ENCODE peak calls at places on chromosomes 16 and 17, in four cellular contexts. One of them, this sample, is unnamed.

GRCh38 chr17:82963104-82963950 is 116.1 kb upstream of the METRNL start:
- DNase-seq in psoas muscle: peak
- DNase-seq in heart left ventricle: peak
- DNase-seq in OCI-LY7: peak
- DNase-seq in this sample: peak

GRCh38 chr16:1961651-1962067 is 2.3 kb downstream of the NDUFB10 start:
- DNase-seq in OCI-LY7: peak
- DNase-seq in heart left ventricle: no peak
- DNase-seq in psoas muscle: no peak
- DNase-seq in this sample: no peak

GRCh38 chr16:85527042-85527766 is 85.9 kb upstream of the GSE1 start:
- DNase-seq in OCI-LY7: no peak
- DNase-seq in psoas muscle: no peak
- DNase-seq in heart left ventricle: no peak
- DNase-seq in this sample: no peak

GRCh38 chr16:5604770-5605169 is 507.2 kb upstream of the EEF2KMT start:
- DNase-seq in heart left ventricle: no peak
- DNase-seq in psoas muscle: no peak
- DNase-seq in OCI-LY7: peak
- DNase-seq in this sample: no peak

GRCh38 chr16:75248536-75249380 is 2.7 kb downstream of the BCAR1 start:
- DNase-seq in psoas muscle: peak
- DNase-seq in heart left ventricle: no peak
- DNase-seq in OCI-LY7: no peak
- DNase-seq in this sample: no peak

GRCh38 chr17:7443499-7444485 is 1.1 kb upstream of the CHRNB1 start:
- DNase-seq in psoas muscle: no peak
- DNase-seq in heart left ventricle: no peak
- DNase-seq in OCI-LY7: no peak
- DNase-seq in this sample: no peak

GRCh38 chr17:43701318-43701743 is 39.6 kb upstream of the MEOX1 start:
- DNase-seq in heart left ventricle: no peak
- DNase-seq in OCI-LY7: no peak
- DNase-seq in psoas muscle: no peak
- DNase-seq in this sample: peak

GRCh38 chr17:45837187-45837586 is 7.5 kb upstream of the SPPL2C start:
- DNase-seq in psoas muscle: no peak
- DNase-seq in heart left ventricle: no peak
- DNase-seq in OCI-LY7: no peak
- DNase-seq in this sample: no peak

GRCh38 chr16:87562201-87562600 is 40.1 kb upstream of the JPH3 start:
- DNase-seq in OCI-LY7: no peak
- DNase-seq in heart left ventricle: no peak
- DNase-seq in psoas muscle: no peak
- DNase-seq in this sample: no peak

GRCh38 chr16:86774931-86775330 is 196.6 kb downstream of the FOXL1 start:
- DNase-seq in heart left ventricle: no peak
- DNase-seq in psoas muscle: peak
- DNase-seq in OCI-LY7: no peak
- DNase-seq in this sample: no peak

GRCh38 chr17:8435245-8436168 is at the start of gene NDEL1:
- DNase-seq in psoas muscle: peak
- DNase-seq in heart left ventricle: peak
- DNase-seq in OCI-LY7: peak
- DNase-seq in this sample: peak

GRCh38 chr16:23452221-23452571 is 793 bp downstream of the COG7 start:
- DNase-seq in heart left ventricle: no peak
- DNase-seq in OCI-LY7: no peak
- DNase-seq in psoas muscle: no peak
- DNase-seq in this sample: no peak

GRCh38 chr16:28492511-28492910 is 637 bp upstream of the CLN3 start:
- DNase-seq in psoas muscle: no peak
- DNase-seq in OCI-LY7: no peak
- DNase-seq in heart left ventricle: no peak
- DNase-seq in this sample: no peak

GRCh38 chr17:72726936-72727335 is 365.6 kb downstream of the SLC39A11 start:
- DNase-seq in psoas muscle: no peak
- DNase-seq in OCI-LY7: peak
- DNase-seq in heart left ventricle: no peak
- DNase-seq in this sample: peak

GRCh38 chr16:73228649-73229048 is 180.7 kb upstream of the ZFHX3 start:
- DNase-seq in psoas muscle: no peak
- DNase-seq in OCI-LY7: no peak
- DNase-seq in heart left ventricle: peak
- DNase-seq in this sample: no peak

GRCh38 chr17:31888124-31888523 is 13.4 kb downstream of the UTP6 start:
- DNase-seq in OCI-LY7: peak
- DNase-seq in psoas muscle: no peak
- DNase-seq in heart left ventricle: no peak
- DNase-seq in this sample: peak

GRCh38 chr17:39799395-39799794 is 61.7 kb downstream of the GRB7 start:
- DNase-seq in psoas muscle: no peak
- DNase-seq in OCI-LY7: peak
- DNase-seq in heart left ventricle: no peak
- DNase-seq in this sample: no peak

GRCh38 chr17:66715745-66716156 is 119.2 kb upstream of the CACNG5 start:
- DNase-seq in OCI-LY7: peak
- DNase-seq in heart left ventricle: no peak
- DNase-seq in psoas muscle: no peak
- DNase-seq in this sample: peak

GRCh38 chr17:69593351-69593715 is 178.8 kb downstream of the MAP2K6 start:
- DNase-seq in psoas muscle: no peak
- DNase-seq in OCI-LY7: no peak
- DNase-seq in heart left ventricle: no peak
- DNase-seq in this sample: no peak

GRCh38 chr17:4986951-4987766 is at the start of gene CAMTA2:
- DNase-seq in heart left ventricle: peak
- DNase-seq in psoas muscle: peak
- DNase-seq in OCI-LY7: peak
- DNase-seq in this sample: peak

GRCh38 chr17:58539703-58540102 is 25.3 kb upstream of the MTMR4 start:
- DNase-seq in psoas muscle: no peak
- DNase-seq in OCI-LY7: no peak
- DNase-seq in heart left ventricle: no peak
- DNase-seq in this sample: no peak

GRCh38 chr16:12208341-12209035 is 232.0 kb downstream of the SNX29 start:
- DNase-seq in heart left ventricle: no peak
- DNase-seq in OCI-LY7: no peak
- DNase-seq in psoas muscle: no peak
- DNase-seq in this sample: no peak

GRCh38 chr17:65054602-65055001 is 1.9 kb downstream of the GNA13 start:
- DNase-seq in OCI-LY7: no peak
- DNase-seq in psoas muscle: no peak
- DNase-seq in heart left ventricle: no peak
- DNase-seq in this sample: no peak

GRCh38 chr16:48499822-48500440 is 110.0 kb downstream of the N4BP1 start:
- DNase-seq in heart left ventricle: peak
- DNase-seq in OCI-LY7: no peak
- DNase-seq in psoas muscle: no peak
- DNase-seq in this sample: no peak

GRCh38 chr17:41413353-41413752 is 11.0 kb downstream of the KRT37 start:
- DNase-seq in heart left ventricle: no peak
- DNase-seq in psoas muscle: no peak
- DNase-seq in OCI-LY7: no peak
- DNase-seq in this sample: no peak

GRCh38 chr16:102060-102855 is 24.2 kb downstream of the MPG start:
- DNase-seq in OCI-LY7: no peak
- DNase-seq in psoas muscle: peak
- DNase-seq in heart left ventricle: peak
- DNase-seq in this sample: no peak

GRCh38 chr17:57574040-57574513 is 171.0 kb downstream of the CCDC182 start:
- DNase-seq in heart left ventricle: peak
- DNase-seq in psoas muscle: peak
- DNase-seq in OCI-LY7: no peak
- DNase-seq in this sample: no peak

GRCh38 chr16:57736419-57737281 is 1.1 kb downstream of the KATNB1 start:
- DNase-seq in psoas muscle: no peak
- DNase-seq in heart left ventricle: no peak
- DNase-seq in OCI-LY7: peak
- DNase-seq in this sample: no peak

GRCh38 chr17:67569873-67570272 is 147.9 kb upstream of the NOL11 start:
- DNase-seq in OCI-LY7: no peak
- DNase-seq in psoas muscle: no peak
- DNase-seq in heart left ventricle: no peak
- DNase-seq in this sample: no peak

GRCh38 chr17:5584971-5585794 is 874 bp upstream of the NLRP1 start:
- DNase-seq in heart left ventricle: no peak
- DNase-seq in psoas muscle: no peak
- DNase-seq in OCI-LY7: no peak
- DNase-seq in this sample: no peak

GRCh38 chr17:64420143-64420670 is 28.7 kb upstream of the MILR1 start:
- DNase-seq in heart left ventricle: peak
- DNase-seq in psoas muscle: no peak
- DNase-seq in OCI-LY7: peak
- DNase-seq in this sample: peak

GRCh38 chr16:69240336-69240735 is 53.4 kb downstream of the SNTB2 start:
- DNase-seq in heart left ventricle: no peak
- DNase-seq in OCI-LY7: no peak
- DNase-seq in psoas muscle: no peak
- DNase-seq in this sample: no peak

GRCh38 chr16:86968866-86969265 is 348.3 kb downstream of the C16orf95 start:
- DNase-seq in psoas muscle: no peak
- DNase-seq in heart left ventricle: no peak
- DNase-seq in OCI-LY7: no peak
- DNase-seq in this sample: no peak

GRCh38 chr17:1471490-1471889 is 15.5 kb upstream of the CRK start:
- DNase-seq in heart left ventricle: no peak
- DNase-seq in OCI-LY7: no peak
- DNase-seq in psoas muscle: no peak
- DNase-seq in this sample: no peak
- TF ChIP-seq CTCF in heart left ventricle: no peak
- TF ChIP-seq CTCF in OCI-LY7: no peak
- TF ChIP-seq CTCF in psoas muscle: no peak
- TF ChIP-seq CTCF in this sample: no peak

DNA sequence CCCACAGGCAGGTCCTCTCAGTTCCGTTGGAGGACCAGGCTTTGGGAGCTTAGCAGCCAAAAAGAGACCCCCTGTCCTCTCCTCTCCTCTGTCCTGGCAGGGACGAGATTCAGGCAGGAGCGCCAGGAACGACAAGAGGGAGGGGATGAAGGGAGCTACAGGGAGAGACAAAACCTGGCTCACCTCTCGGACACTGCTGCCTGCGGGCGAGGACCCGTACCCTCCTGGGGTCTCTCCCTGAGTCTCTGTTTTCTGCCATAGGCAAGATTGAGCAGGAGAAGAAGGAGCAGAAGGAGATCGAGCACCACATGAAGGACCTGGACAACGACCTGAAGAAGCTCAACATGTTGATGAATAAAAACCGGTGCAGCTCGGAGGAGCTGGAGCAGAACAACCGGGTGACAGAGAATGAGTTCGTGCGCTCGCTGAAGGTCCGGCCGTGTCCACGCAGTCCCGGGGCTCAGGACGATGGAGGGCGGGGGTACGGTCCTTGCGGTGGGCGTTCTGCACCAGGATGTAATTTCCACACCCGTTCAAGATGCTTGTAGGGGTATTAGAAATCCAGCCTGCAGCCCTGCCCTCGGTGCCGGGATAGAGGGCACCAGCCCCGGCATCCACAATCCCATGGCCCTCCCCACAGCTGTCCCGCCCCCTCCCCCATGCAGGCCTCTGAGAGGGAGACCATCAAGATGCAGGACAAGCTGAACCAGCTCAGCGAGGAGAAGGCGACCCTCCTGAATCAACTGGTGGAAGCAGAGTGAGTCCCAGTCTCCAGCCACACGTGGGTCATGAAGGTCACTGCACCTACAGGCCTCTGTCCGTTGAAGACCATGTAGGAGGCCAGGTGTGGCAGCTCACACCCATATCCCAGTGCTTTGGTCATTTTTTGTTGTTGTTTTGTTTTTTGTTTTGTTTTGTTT is 13.8 kb upstream of the GAA start:
- DNase-seq in OCI-LY7: no peak
- DNase-seq in psoas muscle: no peak
- DNase-seq in heart left ventricle: no peak
- DNase-seq in this sample: no peak
- TF ChIP-seq CTCF in OCI-LY7: no peak
- TF ChIP-seq CTCF in psoas muscle: no peak
- TF ChIP-seq CTCF in heart left ventricle: no peak
- TF ChIP-seq CTCF in this sample: no peak

GRCh38 chr17:78977681-78977943 is 2.1 kb downstream of the LGALS3BP start:
- DNase-seq in OCI-LY7: no peak
- DNase-seq in psoas muscle: no peak
- DNase-seq in heart left ventricle: no peak
- DNase-seq in this sample: no peak

GRCh38 chr17:78976907-78977680 is 2.6 kb downstream of the LGALS3BP start:
- DNase-seq in heart left ventricle: no peak
- DNase-seq in OCI-LY7: no peak
- DNase-seq in psoas muscle: no peak
- DNase-seq in this sample: no peak

GRCh38 chr17:78979780-78980623 is at the start of gene LGALS3BP:
- DNase-seq in OCI-LY7: no peak
- DNase-seq in psoas muscle: peak
- DNase-seq in heart left ventricle: peak
- DNase-seq in this sample: no peak

GRCh38 chr17:78980624-78980972 is 875 bp upstream of the LGALS3BP start:
- DNase-seq in psoas muscle: no peak
- DNase-seq in heart left ventricle: no peak
- DNase-seq in OCI-LY7: no peak
- DNase-seq in this sample: no peak

GRCh38 chr17:78977992-78978973 is 1.4 kb downstream of the LGALS3BP start:
- DNase-seq in OCI-LY7: no peak
- DNase-seq in psoas muscle: no peak
- DNase-seq in heart left ventricle: peak
- DNase-seq in this sample: no peak
- TF ChIP-seq CTCF in OCI-LY7: no peak
- TF ChIP-seq CTCF in psoas muscle: no peak
- TF ChIP-seq CTCF in heart left ventricle: peak
- TF ChIP-seq CTCF in this sample: no peak

GRCh38 chr17:74558882-74559519 is 8.3 kb downstream of the CD300H start:
- DNase-seq in psoas muscle: no peak
- DNase-seq in heart left ventricle: no peak
- DNase-seq in OCI-LY7: no peak
- DNase-seq in this sample: no peak

GRCh38 chr17:74550602-74551001 is 4.7 kb upstream of the CD300C start:
- DNase-seq in OCI-LY7: no peak
- DNase-seq in psoas muscle: no peak
- DNase-seq in heart left ventricle: no peak
- DNase-seq in this sample: no peak

GRCh38 chr17:74552037-74552436 is 6.1 kb upstream of the CD300C start:
- DNase-seq in heart left ventricle: no peak
- DNase-seq in psoas muscle: no peak
- DNase-seq in OCI-LY7: no peak
- DNase-seq in this sample: no peak

GRCh38 chr17:74555427-74555826 is 9.5 kb upstream of the CD300C start:
- DNase-seq in OCI-LY7: no peak
- DNase-seq in heart left ventricle: no peak
- DNase-seq in psoas muscle: no peak
- DNase-seq in this sample: no peak

DNA sequence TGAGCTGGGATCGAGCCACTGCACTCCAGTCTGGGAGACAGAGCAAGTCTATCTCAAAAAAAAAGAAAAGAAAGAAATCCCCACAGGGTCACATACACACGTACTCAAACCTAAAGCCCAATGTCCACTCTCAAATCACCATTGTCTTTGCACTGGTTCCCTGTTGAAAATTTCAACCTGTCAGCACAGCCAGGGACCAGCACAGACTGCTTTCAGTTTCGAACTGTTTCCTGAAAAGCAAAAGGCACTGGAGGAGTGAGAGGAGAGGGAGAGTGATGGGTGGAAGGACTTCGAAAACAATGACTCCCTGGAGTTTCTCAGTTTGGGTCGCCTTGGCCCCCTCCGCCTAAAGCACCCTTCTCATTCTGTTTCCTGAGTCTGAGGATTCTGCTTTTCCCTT is 9.0 kb upstream of the CD300C start:
- DNase-seq in psoas muscle: no peak
- DNase-seq in heart left ventricle: no peak
- DNase-seq in OCI-LY7: no peak
- DNase-seq in this sample: no peak
- TF ChIP-seq CTCF in psoas muscle: no peak
- TF ChIP-seq CTCF in heart left ventricle: no peak
- TF ChIP-seq CTCF in OCI-LY7: no peak
- TF ChIP-seq CTCF in this sample: no peak

This sample was measured in GM10248.